ENCODE peak calls at places on chromosomes 2 and 18, in eight cellular contexts. A is suprapubic skin, T is HCT116, B is A172, F is cardiac muscle cell, J is NCI-H460, L is MV-4-11, M is NT2/D1. E is an unnamed sample.

GRCh38 chr2:120828832-120829632 is 93.4 kb downstream of the GLI2 start:
- DNase-seq in A (peak; percentile 21), T (no peak), B (no peak), F (no peak), J (no peak), L (no peak), M (no peak), E (no peak)

GRCh38 chr2:8576525-8577157 is 105.2 kb upstream of the ID2 start:
- DNase-seq in A (no peak), T (no peak), B (peak; percentile 22), F (no peak), J (no peak), L (peak; percentile 60), M (no peak), E (peak; percentile 34)

GRCh38 chr2:180146541-180146940 is 139.4 kb upstream of the CWC22 start:
- DNase-seq in A (no peak), T (no peak), B (no peak), F (no peak), J (no peak), L (no peak), M (no peak), E (no peak)

GRCh38 chr2:120005834-120006521 is 6.9 kb upstream of the EPB41L5 start:
- DNase-seq in A (no peak), T (no peak), B (no peak), F (no peak), J (no peak), L (peak; percentile 70), M (no peak), E (no peak)

GRCh38 chr2:170815746-170816498 is 765 bp upstream of the GAD1 start:
- DNase-seq in A (no peak), T (peak; percentile 57), B (peak; percentile 69), F (peak; percentile 58), J (peak; percentile 63), L (peak; percentile 23), M (no peak), E (peak; percentile 61)

GRCh38 chr2:151302879-151303278 is 13.4 kb upstream of the NMI start:
- DNase-seq in A (no peak), T (no peak), B (peak; percentile 76), F (peak; percentile 85), J (peak; percentile 13), L (no peak), M (no peak), E (no peak)

GRCh38 chr2:189411860-189412259 is 29.4 kb upstream of the WDR75 start:
- DNase-seq in A (no peak), T (no peak), B (no peak), F (peak; percentile 94), J (no peak), L (no peak), M (no peak), E (no peak)

GRCh38 chr2:120389036-120389391 is 43.1 kb downstream of the INHBB start:
- DNase-seq in A (peak; percentile 54), T (no peak), B (no peak), F (no peak), J (no peak), L (no peak), M (no peak), E (no peak)

GRCh38 chr2:157329524-157329923 is 3.9 kb upstream of the ERMN start:
- DNase-seq in A (no peak), T (no peak), B (no peak), F (no peak), J (no peak), L (no peak), M (no peak), E (no peak)

GRCh38 chr18:63022429-63023022 is 297.0 kb downstream of the BCL2 start:
- DNase-seq in A (no peak), T (no peak), B (no peak), F (no peak), J (no peak), L (no peak), M (no peak), E (no peak)

GRCh38 chr2:235518317-235519090 is 24.7 kb downstream of the AGAP1 start:
- DNase-seq in A (no peak), T (no peak), B (peak; percentile 74), F (peak; percentile 25), J (no peak), L (no peak), M (no peak), E (no peak)

GRCh38 chr2:152513681-152514080 is 178.7 kb downstream of the FMNL2 start:
- DNase-seq in A (no peak), T (peak; percentile 22), B (peak; percentile 83), F (peak; percentile 24), J (peak; percentile 50), L (no peak), M (no peak), E (no peak)

GRCh38 chr2:70789304-70790078 is 952 bp downstream of the FIGLA start:
- DNase-seq in A (no peak), T (peak; percentile 46), B (peak; percentile 29), F (peak; percentile 68), J (peak; percentile 60), L (peak; percentile 71), M (peak; percentile 77), E (peak; percentile 59)

GRCh38 chr2:147490612-147491261 is 354.1 kb upstream of the ACVR2A start:
- DNase-seq in A (no peak), T (no peak), B (peak; percentile 11), F (no peak), J (no peak), L (no peak), M (no peak), E (no peak)

E was measured in activated CD4-positive, alpha-beta T cell treated with anti-CD3 and anti-CD28 coated beads for 24 hours.